ENCODE peak calls at places on chromosomes 16 and 17, in five cellular contexts. A, M, D, X and U are unnamed samples.
A peak's percentile ranks its signal among the peaks of the same experiment; 100 is the strongest.

GRCh38 chr17:82985973-82986372 is 93.4 kb upstream of the METRNL start:
- DNase-seq in A (no peak), M (peak; percentile 71), D (peak; percentile 46), X (no peak), U (peak; percentile 26)

GRCh38 chr17:27647755-27648154 is 16.8 kb downstream of the LGALS9 start:
- DNase-seq in A (no peak), M (no peak), D (no peak), X (no peak), U (no peak)

GRCh38 chr16:49472598-49472997 is 99.0 kb downstream of the C16orf78 start:
- DNase-seq in A (peak; percentile 45), M (peak; percentile 32), D (no peak), X (no peak), U (no peak)

GRCh38 chr16:66332599-66332998 is 33.9 kb upstream of the CDH5 start:
- DNase-seq in A (no peak), M (no peak), D (no peak), X (no peak), U (no peak)

GRCh38 chr16:4372578-4373355 is 1.1 kb downstream of the VASN start:
- DNase-seq in A (no peak), M (no peak), D (peak; percentile 79), X (no peak), U (peak; percentile 87)

GRCh38 chr17:73208139-73208827 is 15.4 kb downstream of the COG1 start:
- DNase-seq in A (no peak), M (no peak), D (no peak), X (no peak), U (no peak)

GRCh38 chr17:81601525-81602120 is 35.3 kb downstream of the NPLOC4 start:
- DNase-seq in A (peak; percentile 50), M (peak; percentile 57), D (peak; percentile 78), X (peak; percentile 55), U (peak; percentile 81)

GRCh38 chr17:58312021-58312630 is 16.5 kb downstream of the TSPOAP1 start:
- DNase-seq in A (peak; percentile 40), M (no peak), D (no peak), X (no peak), U (no peak)

GRCh38 chr16:4081577-4082021 is 34.6 kb downstream of the ADCY9 start:
- DNase-seq in A (no peak), M (no peak), D (peak; percentile 49), X (no peak), U (no peak)

GRCh38 chr17:56678249-56679144 is 85.0 kb downstream of the NOG start:
- DNase-seq in A (peak; percentile 56), M (peak; percentile 55), D (no peak), X (peak; percentile 27), U (peak; percentile 22)

GRCh38 chr17:28466521-28467048 is 6.9 kb upstream of the SLC13A2 start:
- DNase-seq in A (peak; percentile 24), M (no peak), D (no peak), X (no peak), U (peak; percentile 12)

GRCh38 chr17:46878055-46878454 is 26.7 kb downstream of the WNT9B start:
- DNase-seq in A (no peak), M (no peak), D (no peak), X (no peak), U (no peak)

GRCh38 chr16:27374794-27375499 is 27.0 kb upstream of the IL21R start:
- DNase-seq in A (peak; percentile 93), M (peak; percentile 97), D (peak; percentile 80), X (peak; percentile 68), U (peak; percentile 91)

GRCh38 chr17:21001111-21001812 is 41.5 kb downstream of the USP22 start:
- DNase-seq in A (no peak), M (no peak), D (no peak), X (no peak), U (peak; percentile 35)

GRCh38 chr17:39079836-39080235 is 71.6 kb downstream of the PLXDC1 start:
- DNase-seq in A (no peak), M (no peak), D (no peak), X (no peak), U (no peak)
- H3K4ac ChIP-seq in A (no peak overlapping the region), M (no peak overlapping the region), D (no peak overlapping the region), X (no peak overlapping the region), U (no peak overlapping the region)

DNA sequence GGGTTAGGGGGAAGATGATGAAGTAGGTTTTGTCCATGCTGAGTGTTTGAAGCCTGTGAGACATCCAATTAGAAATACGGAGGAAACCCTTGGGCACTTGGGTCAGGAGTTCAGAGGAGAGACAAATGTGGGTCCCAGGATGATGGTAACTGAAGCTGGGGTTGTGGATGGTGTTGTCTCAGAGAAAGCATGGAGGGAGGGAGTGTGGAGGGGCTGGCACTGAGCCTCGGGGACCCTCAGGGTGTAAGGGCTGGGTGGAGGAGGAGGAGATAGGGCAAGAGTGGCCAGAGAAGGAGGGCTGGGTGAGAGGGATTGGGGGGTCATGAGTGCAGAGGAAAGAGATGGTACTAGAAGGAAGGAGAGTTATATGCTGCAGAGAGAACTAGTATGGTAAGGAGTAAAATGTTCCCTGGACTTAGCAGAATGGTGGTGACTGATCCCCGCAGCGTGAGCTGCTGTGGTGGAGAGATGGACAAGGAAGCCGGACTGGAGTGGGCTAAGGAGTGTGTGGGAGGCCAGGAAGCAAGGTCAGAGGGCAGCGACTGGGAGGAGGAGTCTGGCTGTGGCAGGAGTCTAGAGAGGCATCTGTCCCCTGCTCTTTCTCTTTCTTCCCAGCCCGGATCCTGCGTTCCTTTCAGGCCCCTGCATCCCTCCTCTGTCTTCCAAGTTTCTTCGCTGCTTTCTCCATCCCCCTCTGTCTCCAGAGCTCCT is 3.8 kb upstream of the COL1A1 start:
- DNase-seq in A (peak; percentile 41), M (no peak), D (peak; percentile 60), X (no peak), U (peak; percentile 76)
- H3K18ac ChIP-seq in A (peak overlapping the region; percentile 48), M (no peak overlapping the region), D (peak overlapping the region; percentile 82), X (peak overlapping the region; percentile 27), U (peak overlapping the region; percentile 88)

DNA sequence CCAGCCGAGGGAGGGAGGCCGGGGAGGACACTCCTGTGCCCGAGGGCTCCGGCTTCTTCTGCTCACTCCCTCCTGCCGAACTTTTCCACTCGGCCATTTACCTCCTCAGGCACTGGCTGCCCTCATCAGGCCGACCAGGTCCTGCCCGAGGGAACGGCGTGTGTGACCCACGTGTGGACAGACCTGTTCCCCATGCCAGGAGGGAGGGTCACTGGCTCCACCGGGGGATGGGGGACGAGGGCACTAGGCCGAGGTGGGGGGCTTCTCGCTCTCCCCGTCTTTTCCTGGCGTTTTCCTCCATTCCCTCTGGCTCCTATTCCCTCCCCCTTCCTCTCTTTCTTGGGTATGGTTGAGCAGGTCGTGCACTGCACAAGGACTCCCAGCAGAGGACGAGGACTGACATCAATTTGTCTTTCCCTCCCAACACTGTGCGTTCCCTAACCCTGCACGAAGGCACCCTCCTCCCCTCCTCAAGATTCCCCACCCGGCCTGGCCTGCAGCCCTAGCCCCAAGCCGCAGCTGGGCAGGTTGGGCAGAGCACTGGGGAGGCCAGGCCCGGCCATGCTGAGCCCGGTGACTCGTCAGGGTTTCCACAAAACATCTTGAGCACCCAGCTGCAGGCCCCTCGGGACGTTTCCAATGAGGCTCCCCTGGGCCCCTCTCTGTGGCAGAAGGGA is 3.2 kb upstream of the IL17C start:
- DNase-seq in A (no peak), M (no peak), D (peak; percentile 22), X (no peak), U (peak; percentile 58)
- H4K8ac ChIP-seq in A (no peak overlapping the region), M (no peak overlapping the region), D (no peak overlapping the region), X (no peak overlapping the region), U (no peak overlapping the region)

GRCh38 chr17:4839221-4839620 is 6.1 kb downstream of the MINK1 start:
- DNase-seq in A (no peak), M (no peak), D (no peak), X (no peak), U (no peak)

GRCh38 chr17:4839965-4840892 is 7.1 kb downstream of the MINK1 start:
- DNase-seq in A (no peak), M (no peak), D (peak; percentile 67), X (no peak), U (peak; percentile 68)

GRCh38 chr17:4838306-4838785 is 5.2 kb downstream of the MINK1 start:
- DNase-seq in A (no peak), M (no peak), D (no peak), X (no peak), U (no peak)

GRCh38 chr17:4842376-4842775 is 9.2 kb downstream of the MINK1 start:
- DNase-seq in A (no peak), M (no peak), D (no peak), X (no peak), U (no peak)

DNA sequence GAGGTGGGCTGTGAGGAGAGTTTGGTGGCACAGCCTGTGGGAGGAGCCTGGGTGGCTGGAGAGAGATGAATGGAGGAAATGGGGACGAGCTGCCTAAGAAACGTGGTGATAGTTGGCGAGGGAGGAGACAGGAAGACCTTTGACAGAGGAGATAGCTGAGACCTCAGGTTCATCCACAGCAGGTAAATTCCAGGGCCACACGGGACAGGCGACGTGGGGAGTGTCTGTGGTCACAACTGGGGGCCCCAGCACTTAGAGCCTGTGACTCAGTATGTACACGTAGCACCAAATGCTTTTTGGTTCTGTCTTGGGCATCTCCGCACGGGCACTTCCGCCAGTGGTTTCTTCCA is 7.7 kb downstream of the MINK1 start:
- DNase-seq in A (no peak), M (no peak), D (no peak), X (no peak), U (no peak)
- H3K4ac ChIP-seq in A (no peak overlapping the region), M (no peak overlapping the region), D (peak overlapping the region; percentile 86), X (no peak overlapping the region), U (no peak overlapping the region)

DNA sequence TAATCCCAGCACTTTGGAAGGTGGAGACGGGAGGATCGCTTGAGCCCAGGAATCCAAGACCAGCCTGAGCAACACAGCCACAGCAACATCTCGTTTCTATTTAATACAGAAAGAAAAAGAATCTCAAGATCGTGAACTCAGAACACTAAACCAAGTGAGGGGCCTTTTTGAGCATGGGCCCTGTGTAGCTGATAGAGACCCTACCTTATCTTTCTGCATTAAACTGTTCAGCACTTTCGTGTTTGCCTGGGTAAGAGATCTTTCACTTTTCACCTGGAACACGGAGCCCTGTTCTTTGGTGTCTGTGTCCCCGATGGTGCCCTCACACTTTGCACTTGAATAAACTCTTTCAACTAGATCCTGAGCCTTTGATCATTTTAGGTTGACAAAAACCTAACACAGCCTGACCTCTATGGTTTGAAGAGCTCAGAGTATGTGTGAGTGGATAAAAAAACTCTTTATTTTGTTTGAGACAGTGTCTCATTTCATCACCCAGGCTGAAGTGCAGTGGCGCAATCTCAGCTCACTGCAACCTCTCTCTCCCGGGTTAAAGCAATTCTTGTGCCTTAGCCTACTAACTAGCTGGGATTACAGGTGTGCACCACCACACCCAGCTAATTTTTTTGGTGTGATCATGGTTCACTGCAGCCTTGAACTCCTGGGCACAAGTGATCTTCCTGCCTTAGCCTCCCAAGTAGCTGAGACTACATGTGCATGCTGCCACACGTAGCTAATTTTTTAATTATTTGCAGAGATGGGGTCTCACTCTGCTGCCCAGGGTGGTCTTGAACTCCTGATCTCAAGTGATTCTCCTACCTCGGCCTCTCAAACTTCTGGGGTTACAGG is 83.8 kb upstream of the GRIN2A start:
- DNase-seq in A (no peak), M (no peak), D (no peak), X (no peak), U (no peak)
- H3K18ac ChIP-seq in A (no peak overlapping the region), M (no peak overlapping the region), D (no peak overlapping the region), X (no peak overlapping the region), U (no peak overlapping the region)